ENCODE peak calls at places on chromosomes 11 and 22, in six cellular contexts. T, C, M, X, D and Z are unnamed samples.

GRCh38 chr11:75815345-75815983 is 454 bp downstream of the UVRAG start:
- DNase-seq in T (peak; percentile 34), C (no peak), M (peak; percentile 42), X (no peak), D (peak; percentile 55), Z (peak; percentile 75)

GRCh38 chr11:78691215-78691614 is 116.6 kb upstream of the NARS2 start:
- DNase-seq in T (no peak), C (no peak), M (no peak), X (no peak), D (no peak), Z (no peak)

GRCh38 chr11:57792060-57792541 is 30.5 kb downstream of the CTNND1 start:
- DNase-seq in T (no peak), C (no peak), M (no peak), X (peak; percentile 94), D (no peak), Z (no peak)

GRCh38 chr22:47213571-47214230 is 451.3 kb downstream of the TBC1D22A start:
- DNase-seq in T (peak; percentile 16), C (no peak), M (no peak), X (peak; percentile 6), D (no peak), Z (peak; percentile 32)

GRCh38 chr11:2912498-2912897 is 16.7 kb downstream of the PHLDA2 start:
- DNase-seq in T (no peak), C (no peak), M (peak; percentile 97), X (no peak), D (no peak), Z (peak; percentile 92)

GRCh38 chr11:118194835-118195627 is 18.6 kb upstream of the SCN2B start:
- DNase-seq in T (no peak), C (no peak), M (peak; percentile 46), X (no peak), D (peak; percentile 80), Z (peak; percentile 57)

GRCh38 chr11:119284344-119285157 is 32.4 kb downstream of the MCAM start:
- DNase-seq in T (no peak), C (no peak), M (peak; percentile 32), X (peak; percentile 16), D (no peak), Z (peak; percentile 66)

GRCh38 chr11:132960679-132961078 is 571.6 kb downstream of the OPCML start:
- DNase-seq in T (no peak), C (no peak), M (no peak), X (no peak), D (no peak), Z (no peak)

GRCh38 chr11:69084371-69084770 is 35.6 kb downstream of the TPCN2 start:
- DNase-seq in T (no peak), C (no peak), M (no peak), X (no peak), D (no peak), Z (no peak)

GRCh38 chr22:38312261-38312800 is 4.9 kb downstream of the CSNK1E start:
- DNase-seq in T (no peak), C (no peak), M (no peak), X (no peak), D (no peak), Z (no peak)

GRCh38 chr11:67438121-67438902 is 830 bp upstream of the PTPRCAP start:
- DNase-seq in T (no peak), C (no peak), M (no peak), X (no peak), D (no peak), Z (no peak)

GRCh38 chr22:25091449-25091848 is 108.2 kb upstream of the CRYBB3 start:
- DNase-seq in T (no peak), C (no peak), M (no peak), X (no peak), D (no peak), Z (no peak)

GRCh38 chr22:19863571-19863970 is 8.9 kb upstream of the GNB1L start:
- DNase-seq in T (no peak), C (no peak), M (no peak), X (no peak), D (no peak), Z (no peak)